ENCODE peak calls at places on chromosome 6, in six cellular contexts. Z is colonic mucosa, B is HepG2, J is H9, V is adipocyte, R is HCT116. W is an unnamed sample.

GRCh38 chr6:25094726-25095125 is 159.0 kb upstream of the RIPOR2 start:
- DNase-seq in B (no peak), V (no peak), Z (no peak), J (no peak), R (no peak), W (no peak)

GRCh38 chr6:168012431-168013249 is 15.2 kb downstream of the KIF25 start:
- DNase-seq in Z (peak), B (no peak), V (no peak), J (no peak), R (no peak), W (no peak)

GRCh38 chr6:169342655-169343054 is 89.0 kb upstream of the THBS2 start:
- DNase-seq in V (no peak), B (no peak), J (no peak), Z (no peak), R (no peak), W (no peak)

GRCh38 chr6:109455502-109456282 is at the start of gene MICAL1:
- DNase-seq in B (peak), J (peak), Z (peak), V (peak), R (no peak), W (peak)

GRCh38 chr6:12818324-12818723 is 101.8 kb downstream of the PHACTR1 start:
- DNase-seq in B (no peak), J (no peak), V (no peak), Z (no peak), R (no peak), W (no peak)

GRCh38 chr6:148177589-148178233 is 164.9 kb upstream of the SASH1 start:
- DNase-seq in R (peak), B (peak), Z (peak), V (peak), J (peak), W (no peak)

GRCh38 chr6:16409531-16410441 is 171.4 kb downstream of the GMPR start:
- DNase-seq in J (peak), Z (peak), V (peak), R (peak), B (peak), W (no peak)

GRCh38 chr6:14841901-14842421 is 403.9 kb upstream of the JARID2 start:
- DNase-seq in B (no peak), V (peak), Z (no peak), R (no peak), J (no peak), W (no peak)

GRCh38 chr6:46323312-46323965 is 152.7 kb upstream of the ENPP5 start:
- DNase-seq in V (peak), R (no peak), B (no peak), J (no peak), Z (no peak), W (no peak)

GRCh38 chr6:79810153-79810806 is 137.1 kb downstream of the ELOVL4 start:
- DNase-seq in R (no peak), V (no peak), J (no peak), B (no peak), Z (no peak), W (no peak)

GRCh38 chr6:137864812-137865508 is 2.1 kb upstream of the TNFAIP3 start:
- DNase-seq in R (no peak), B (peak), Z (no peak), J (peak), V (no peak), W (no peak)

GRCh38 chr6:117498159-117498558 is 15.7 kb downstream of the DCBLD1 start:
- DNase-seq in V (peak), Z (no peak), B (no peak), R (no peak), J (no peak), W (no peak)

GRCh38 chr6:87155920-87156600 is 695 bp downstream of the ZNF292 start:
- DNase-seq in V (peak), Z (peak), R (no peak), B (peak), J (peak), W (peak)

GRCh38 chr6:21046276-21046675 is 512.0 kb downstream of the CDKAL1 start:
- DNase-seq in J (no peak), V (no peak), R (no peak), Z (no peak), B (peak), W (peak)

GRCh38 chr6:38673397-38674165 is 29.4 kb downstream of the GLO1 start:
- DNase-seq in B (no peak), V (no peak), R (no peak), J (no peak), Z (no peak), W (no peak)

GRCh38 chr6:1416191-1416764 is 26.9 kb downstream of the FOXF2 start:
- DNase-seq in V (no peak), B (no peak), R (no peak), Z (no peak), J (peak), W (no peak)

GRCh38 chr6:42423244-42423643 is 28.5 kb downstream of the TRERF1 start:
- DNase-seq in B (no peak), R (no peak), J (no peak), V (no peak), Z (no peak), W (no peak)

GRCh38 chr6:134138226-134138975 is 86.0 kb upstream of the SLC2A12 start:
- DNase-seq in B (no peak), J (no peak), Z (no peak), R (no peak), V (peak), W (no peak)

GRCh38 chr6:159254186-159254585 is 85.0 kb downstream of the FNDC1 start:
- DNase-seq in R (no peak), V (peak), Z (no peak), J (no peak), B (no peak), W (no peak)

GRCh38 chr6:89007209-89008001 is 44.0 kb upstream of the RNGTT start:
- DNase-seq in B (no peak), J (no peak), Z (no peak), V (peak), R (no peak), W (no peak)

GRCh38 chr6:70838907-70839285 is 118.0 kb downstream of the B3GAT2 start:
- DNase-seq in Z (no peak), R (no peak), B (peak), J (no peak), V (peak), W (no peak)

GRCh38 chr6:37710616-37711015 is 12.9 kb upstream of the MDGA1 start:
- DNase-seq in Z (no peak), V (no peak), R (no peak), J (no peak), B (no peak), W (no peak)

GRCh38 chr6:121521164-121521555 is 85.7 kb downstream of the GJA1 start:
- DNase-seq in R (no peak), B (no peak), V (no peak), J (no peak), Z (no peak), W (no peak)

GRCh38 chr6:15962449-15962764 is 166.5 kb upstream of the MYLIP start:
- DNase-seq in Z (no peak), R (no peak), J (no peak), B (no peak), V (peak), W (no peak)

GRCh38 chr6:119259027-119259426 is 90.5 kb downstream of the MAN1A1 start:
- DNase-seq in R (peak), J (no peak), Z (no peak), V (no peak), B (peak), W (no peak)

GRCh38 chr6:98838027-98838426 is 3.7 kb downstream of the POU3F2 start:
- DNase-seq in V (no peak), J (no peak), B (no peak), R (no peak), Z (no peak), W (no peak)

GRCh38 chr6:116536216-116536621 is 9.3 kb downstream of the TRAPPC3L start:
- DNase-seq in J (no peak), B (peak), R (peak), V (peak), Z (peak), W (no peak)

GRCh38 chr6:34922177-34922663 is 33.2 kb downstream of the ANKS1A start:
- DNase-seq in V (peak), R (no peak), B (peak), Z (no peak), J (no peak), W (no peak)

GRCh38 chr6:44217332-44218143 is 812 bp downstream of the MYMX start:
- DNase-seq in V (no peak), R (no peak), Z (no peak), B (no peak), J (peak), W (peak)

GRCh38 chr6:44254957-44255808 is 2.1 kb downstream of the SLC35B2 start:
- DNase-seq in Z (no peak), B (no peak), R (no peak), V (no peak), J (peak), W (peak)

GRCh38 chr6:34234667-34235604 is 1.7 kb upstream of the HMGA1 start:
- DNase-seq in V (no peak), B (no peak), Z (peak), R (no peak), J (peak), W (peak)

GRCh38 chr6:137677714-137678113 is 183.5 kb upstream of the OLIG3 start:
- DNase-seq in R (no peak), J (no peak), B (no peak), Z (no peak), V (no peak), W (no peak)

GRCh38 chr6:11263185-11263817 is 30.8 kb upstream of the NEDD9 start:
- DNase-seq in Z (peak), B (peak), V (peak), J (no peak), R (no peak), W (peak)

GRCh38 chr6:53986165-53986720 is 125.0 kb upstream of the MLIP start:
- DNase-seq in R (peak), J (no peak), V (peak), B (peak), Z (peak), W (no peak)

DNA sequence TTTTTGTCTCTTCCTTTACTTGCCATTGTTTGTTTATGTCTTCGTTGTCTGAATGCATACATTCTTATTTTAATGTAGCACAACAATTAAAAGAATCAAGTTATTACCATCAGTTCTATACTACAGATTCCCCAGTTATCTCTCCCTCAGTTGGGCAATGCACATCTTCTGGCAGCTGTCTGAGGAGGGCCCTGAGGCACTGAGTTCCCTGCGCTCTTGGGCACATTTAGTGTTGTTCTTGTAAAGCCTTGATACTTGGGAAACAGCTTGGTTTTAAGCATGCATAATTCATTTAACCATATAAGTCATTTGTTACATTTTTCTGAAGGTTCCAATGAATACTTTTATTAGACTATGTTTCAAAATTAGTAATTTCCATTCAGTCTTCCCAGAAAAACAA is 117.9 kb downstream of the C6orf118 start:
- DNase-seq in Z (no peak), J (no peak), B (no peak), V (no peak), R (no peak), W (no peak)
- H3K9ac ChIP-seq in Z (no peak), J (no peak), B (no peak), V (no peak), R (no peak), W (no peak)

DNA sequence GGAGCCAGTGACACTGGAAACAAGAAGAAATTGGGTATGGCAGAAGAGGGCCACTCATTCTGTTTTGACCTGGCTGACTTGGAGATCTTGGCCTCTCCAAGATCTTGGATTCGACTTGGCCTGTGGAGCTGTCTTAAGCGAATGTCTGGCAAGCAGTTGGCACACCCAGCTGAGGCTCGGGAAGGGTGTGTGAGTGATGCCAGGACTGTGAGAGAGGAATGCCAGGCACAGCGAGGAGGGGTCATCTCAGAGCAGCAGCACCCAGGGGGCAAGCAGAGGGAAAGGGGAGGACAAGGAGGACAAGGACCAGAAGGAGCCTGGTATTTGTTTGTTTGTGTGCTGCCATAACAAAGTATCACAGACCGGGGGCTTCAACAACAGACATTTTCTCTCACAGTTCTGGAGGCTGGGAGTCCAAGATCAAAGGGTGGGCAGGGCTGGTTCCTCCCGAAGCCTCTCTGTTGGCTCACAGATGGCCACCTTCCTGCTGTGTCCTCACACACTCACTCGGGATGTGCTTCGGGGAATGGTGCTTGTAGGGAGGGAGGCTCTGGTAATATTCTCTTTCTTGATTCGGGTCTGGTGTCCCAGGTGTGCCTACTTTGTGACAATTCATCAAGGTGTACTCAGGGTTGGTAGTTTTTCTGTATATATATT is 33.0 kb downstream of the RPP40 start:
- DNase-seq in J (no peak), B (no peak), V (no peak), Z (no peak), R (no peak), W (no peak)
- H3K9ac ChIP-seq in J (no peak), B (no peak), V (no peak), Z (no peak), R (no peak), W (no peak)

DNA sequence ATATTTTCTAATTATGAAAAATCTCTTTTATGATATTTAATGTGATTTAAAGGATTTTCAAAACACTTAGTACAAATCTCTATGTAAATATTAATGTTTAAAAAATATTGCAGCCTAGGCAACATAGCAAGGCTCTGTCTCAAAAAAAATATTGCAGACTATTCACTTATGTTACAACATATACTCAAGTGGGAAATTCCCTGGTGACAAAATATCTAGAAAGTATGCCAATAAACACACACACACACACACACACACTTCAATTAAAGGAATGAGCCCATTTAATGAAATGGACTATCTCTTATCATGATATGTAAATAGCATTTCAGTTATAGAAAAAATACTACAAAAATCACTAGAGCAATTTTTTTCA is 226.8 kb upstream of the MARCKS start:
- DNase-seq in V (peak), J (no peak), Z (no peak), B (no peak), R (no peak), W (no peak)
- H3K9ac ChIP-seq in V (no peak), J (no peak), Z (no peak), B (no peak), R (no peak), W (no peak)

DNA sequence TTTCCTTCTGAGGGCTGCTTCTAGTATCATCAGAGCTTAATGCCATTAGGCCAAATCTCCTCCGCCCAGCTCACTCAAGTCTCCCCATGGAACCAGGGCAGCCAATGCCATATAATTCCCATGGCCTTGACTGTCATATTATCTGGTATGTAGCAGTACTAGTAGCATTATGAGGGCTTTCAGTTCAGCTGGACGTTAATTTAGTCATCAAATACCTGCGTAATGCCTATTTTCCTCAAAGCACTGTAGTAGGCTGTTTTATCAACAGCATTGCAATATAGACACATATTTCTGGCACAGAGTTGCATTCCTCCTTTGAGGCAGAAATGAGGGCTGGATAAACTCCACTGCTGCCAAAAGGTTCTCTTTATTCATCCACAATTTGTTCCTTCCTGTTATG is 1.7 kb downstream of the KCTD20 start:
- DNase-seq in B (no peak), J (no peak), Z (no peak), R (no peak), V (peak), W (no peak)
- H3K9ac ChIP-seq in B (peak), J (peak), Z (no peak), R (peak), V (peak), W (no peak)

DNA sequence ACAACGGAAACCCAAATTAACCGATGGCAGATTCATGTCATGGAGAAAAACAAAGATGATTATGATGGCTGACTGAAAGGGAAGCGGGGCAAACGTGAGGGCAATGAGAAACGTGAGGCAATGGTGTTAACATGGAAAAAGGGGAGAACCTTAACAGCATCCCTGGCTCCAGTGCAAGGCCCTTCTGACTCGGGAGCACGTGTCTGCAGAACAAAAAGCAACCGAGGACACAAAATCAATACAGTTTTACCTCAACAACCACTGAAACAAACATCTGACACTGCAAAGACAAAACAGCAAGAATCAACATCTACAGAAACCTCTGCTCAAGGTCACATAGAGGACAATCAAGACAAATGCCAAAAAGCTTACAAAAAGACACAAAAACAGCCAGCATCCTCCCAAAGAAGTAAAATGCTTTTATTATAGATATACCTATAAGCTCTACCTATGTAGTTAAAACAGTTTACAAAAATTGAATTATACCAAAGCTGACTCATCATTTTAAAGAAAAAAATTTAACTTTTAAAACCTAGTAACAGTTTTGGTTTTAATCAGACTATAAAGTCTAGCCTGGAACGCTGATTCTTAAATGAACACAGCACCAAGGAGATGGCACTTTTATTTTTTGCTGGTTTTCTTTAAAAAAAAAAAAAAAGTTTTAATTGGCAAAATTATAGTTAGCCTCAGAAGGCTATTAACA is 43.1 kb downstream of the SMLR1 start:
- DNase-seq in Z (no peak), J (no peak), R (no peak), V (no peak), B (no peak), W (no peak)
- H3K9ac ChIP-seq in Z (no peak), J (no peak), R (no peak), V (no peak), B (no peak), W (no peak)

W was measured in kidney.